ENCODE peak calls at places on chromosomes 12 and 14, in eight cellular contexts. Z, Y, R, V, E, F, Q and J are unnamed samples.

GRCh38 chr12:58657175-58657574 is 263.1 kb downstream of the LRIG3 start:
- DNase-seq in E (no peak), F (no peak), V (no peak), Z (no peak), R (no peak), Q (no peak), Y (no peak), J (no peak)

GRCh38 chr14:75653563-75653962 is 7.1 kb downstream of the ERG28 start:
- DNase-seq in F (no peak), Y (no peak), Z (no peak), Q (no peak), R (no peak), E (no peak), V (no peak), J (no peak)

GRCh38 chr12:129440278-129440677 is 463.5 kb downstream of the TMEM132D start:
- DNase-seq in F (no peak), V (no peak), Q (no peak), Z (no peak), E (no peak), R (no peak), Y (no peak), J (no peak)

GRCh38 chr14:33229269-33229924 is 290.7 kb downstream of the NPAS3 start:
- DNase-seq in Y (no peak), F (peak), V (no peak), R (no peak), Q (no peak), E (no peak), Z (no peak), J (no peak)

GRCh38 chr12:109719123-109720022 is 5.7 kb downstream of the FAM222A start:
- DNase-seq in E (no peak), V (no peak), Z (no peak), Y (no peak), R (no peak), Q (no peak), F (peak), J (no peak)

GRCh38 chr14:55136868-55137785 is 8.1 kb downstream of the LGALS3 start:
- DNase-seq in F (peak), E (no peak), Z (peak), Q (peak), V (peak), R (no peak), Y (peak), J (no peak)

GRCh38 chr14:99609245-99610117 is 5.5 kb upstream of the CCDC85C start:
- DNase-seq in Q (peak), Z (no peak), F (no peak), R (no peak), E (no peak), Y (no peak), V (no peak), J (no peak)

GRCh38 chr12:92696240-92696639 is 6.5 kb upstream of the PLEKHG7 start:
- DNase-seq in V (no peak), F (no peak), R (no peak), Z (no peak), E (no peak), Q (peak), Y (peak), J (no peak)

GRCh38 chr14:93994919-93995682 is 2.0 kb upstream of the CCDC197 start:
- DNase-seq in Z (peak), Y (no peak), V (peak), R (no peak), E (no peak), Q (peak), F (no peak), J (no peak)

GRCh38 chr12:77218278-77218677 is 152.9 kb upstream of the E2F7 start:
- DNase-seq in Y (no peak), F (no peak), Q (no peak), R (no peak), E (no peak), Z (no peak), V (no peak), J (no peak)

GRCh38 chr12:76688627-76689026 is 75.3 kb upstream of the ZDHHC17 start:
- DNase-seq in Q (no peak), F (no peak), E (no peak), V (no peak), Z (no peak), R (no peak), Y (no peak), J (no peak)

GRCh38 chr12:129052373-129052772 is 199.1 kb downstream of the GLT1D1 start:
- DNase-seq in F (no peak), Q (no peak), E (no peak), R (no peak), Z (no peak), V (no peak), Y (no peak), J (no peak)

GRCh38 chr12:93979189-93979588 is 169.2 kb upstream of the PLXNC1 start:
- DNase-seq in Q (peak), Y (peak), R (peak), Z (peak), F (no peak), V (no peak), E (peak), J (peak)

GRCh38 chr12:6821674-6822433 is at the start of gene GPR162:
- DNase-seq in F (peak), Q (peak), V (no peak), E (no peak), Z (peak), R (no peak), Y (no peak), J (peak)

GRCh38 chr14:98633380-98633779 is 638.6 kb downstream of the BCL11B start:
- DNase-seq in R (no peak), Z (no peak), Q (peak), Y (no peak), F (no peak), V (peak), E (no peak), J (peak)

GRCh38 chr12:69621551-69621950 is 10.8 kb upstream of the LRRC10 start:
- DNase-seq in V (no peak), F (no peak), Y (no peak), R (no peak), Q (no peak), Z (no peak), E (no peak), J (no peak)

GRCh38 chr14:74804219-74804825 is 41.2 kb downstream of the YLPM1 start:
- DNase-seq in F (peak), E (no peak), Q (peak), Y (peak), Z (no peak), V (no peak), R (peak), J (no peak)

GRCh38 chr12:57214398-57214781 is 2.2 kb upstream of the NXPH4 start:
- DNase-seq in Z (peak), Q (peak), Y (peak), V (peak), E (no peak), F (peak), R (no peak), J (peak)

GRCh38 chr12:123062682-123063426 is 82.4 kb downstream of the ARL6IP4 start:
- DNase-seq in E (no peak), Z (peak), F (no peak), V (peak), R (peak), Q (no peak), Y (peak), J (no peak)

GRCh38 chr12:25694072-25694471 is 141.0 kb upstream of the LMNTD1 start:
- DNase-seq in V (no peak), F (peak), Y (peak), E (no peak), R (no peak), Z (no peak), Q (no peak), J (no peak)

GRCh38 chr12:42213954-42214426 is 24.1 kb downstream of the YAF2 start:
- DNase-seq in V (no peak), R (no peak), F (no peak), E (no peak), Z (peak), Q (peak), Y (peak), J (peak)

GRCh38 chr12:56781726-56782125 is 18.6 kb downstream of the HSD17B6 start:
- DNase-seq in E (no peak), Y (no peak), V (no peak), Z (no peak), Q (no peak), F (no peak), R (no peak), J (no peak)

GRCh38 chr12:82517808-82518207 is 159.5 kb downstream of the METTL25 start:
- DNase-seq in R (no peak), Y (no peak), Z (no peak), Q (no peak), V (no peak), F (no peak), E (no peak), J (no peak)

GRCh38 chr12:82517027-82517426 is 158.7 kb downstream of the METTL25 start:
- DNase-seq in Y (no peak), Q (no peak), V (no peak), R (peak), E (no peak), F (peak), Z (no peak), J (no peak)

GRCh38 chr12:82522762-82523161 is 163.9 kb upstream of the TMTC2 start:
- DNase-seq in R (no peak), Z (no peak), F (no peak), V (no peak), Q (no peak), E (no peak), Y (no peak), J (no peak)

GRCh38 chr12:82522285-82522684 is 164.0 kb downstream of the METTL25 start:
- DNase-seq in Z (no peak), Q (no peak), F (no peak), V (no peak), Y (no peak), R (no peak), E (no peak), J (no peak)

DNA sequence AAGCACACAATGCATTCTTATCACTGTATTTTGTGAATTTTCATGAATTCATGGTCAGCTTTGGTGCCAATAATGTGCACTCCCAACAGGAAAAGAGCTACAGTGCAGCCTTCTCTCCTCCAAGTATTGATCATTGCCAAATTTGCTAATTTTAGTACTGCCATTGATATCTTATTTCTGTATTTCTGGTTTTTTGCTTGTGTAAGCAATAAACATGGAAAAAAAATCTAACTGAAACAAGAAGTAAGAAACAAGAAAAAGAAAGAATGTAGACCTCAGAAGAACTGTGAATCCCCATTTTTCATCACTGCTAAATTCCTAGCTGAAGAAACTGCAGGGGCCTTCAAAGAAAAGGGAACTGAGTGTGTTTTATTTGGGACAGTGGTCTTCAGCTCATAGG is 161.2 kb downstream of the METTL25 start:
- DNase-seq in E (no peak), Z (no peak), V (no peak), Q (no peak), Y (no peak), R (no peak), F (no peak), J (no peak)
- TF ChIP-seq POLR2AphosphoS5 in E (no peak), Z (no peak), V (no peak), Q (no peak), Y (no peak), R (no peak), F (no peak), J (no peak)

GRCh38 chr12:45216297-45216982 is 545 bp downstream of the ANO6 start:
- DNase-seq in Y (peak), E (no peak), V (no peak), Q (peak), F (peak), R (no peak), Z (peak), J (peak)
- TF ChIP-seq POLR2AphosphoS5 in Y (no peak), E (no peak), V (no peak), Q (no peak), F (no peak), R (no peak), Z (no peak), J (no peak)

DNA sequence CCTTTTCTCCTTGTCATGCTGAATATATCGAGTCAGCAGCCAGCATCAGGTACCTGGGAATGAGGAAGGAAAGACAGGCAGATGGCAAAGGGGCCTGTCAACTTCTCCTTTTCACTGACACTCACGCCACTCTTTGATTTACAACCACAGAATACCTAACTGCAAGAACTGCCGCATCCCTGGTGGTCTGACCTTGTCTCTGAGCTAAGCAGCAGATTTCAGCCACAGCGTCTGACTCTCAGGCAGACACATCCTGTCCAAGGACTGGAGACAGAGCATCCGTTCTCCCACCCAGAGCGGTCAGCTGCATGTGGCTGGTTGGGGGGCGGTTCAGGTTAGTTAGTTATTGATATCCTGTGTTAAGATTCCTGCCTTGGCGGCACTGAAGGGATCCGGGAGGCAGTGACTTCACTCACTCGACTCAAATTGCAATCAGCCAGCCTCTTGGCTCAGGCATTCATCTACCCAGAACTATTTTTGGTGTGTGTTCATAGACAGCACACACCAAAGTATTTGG is 11.2 kb upstream of the MAP1LC3B2 start:
- DNase-seq in E (no peak), Y (no peak), Z (no peak), Q (no peak), F (no peak), R (no peak), V (no peak), J (no peak)
- TF ChIP-seq POLR2AphosphoS5 in E (no peak), Y (no peak), Z (no peak), Q (no peak), F (no peak), R (no peak), V (no peak), J (no peak)

DNA sequence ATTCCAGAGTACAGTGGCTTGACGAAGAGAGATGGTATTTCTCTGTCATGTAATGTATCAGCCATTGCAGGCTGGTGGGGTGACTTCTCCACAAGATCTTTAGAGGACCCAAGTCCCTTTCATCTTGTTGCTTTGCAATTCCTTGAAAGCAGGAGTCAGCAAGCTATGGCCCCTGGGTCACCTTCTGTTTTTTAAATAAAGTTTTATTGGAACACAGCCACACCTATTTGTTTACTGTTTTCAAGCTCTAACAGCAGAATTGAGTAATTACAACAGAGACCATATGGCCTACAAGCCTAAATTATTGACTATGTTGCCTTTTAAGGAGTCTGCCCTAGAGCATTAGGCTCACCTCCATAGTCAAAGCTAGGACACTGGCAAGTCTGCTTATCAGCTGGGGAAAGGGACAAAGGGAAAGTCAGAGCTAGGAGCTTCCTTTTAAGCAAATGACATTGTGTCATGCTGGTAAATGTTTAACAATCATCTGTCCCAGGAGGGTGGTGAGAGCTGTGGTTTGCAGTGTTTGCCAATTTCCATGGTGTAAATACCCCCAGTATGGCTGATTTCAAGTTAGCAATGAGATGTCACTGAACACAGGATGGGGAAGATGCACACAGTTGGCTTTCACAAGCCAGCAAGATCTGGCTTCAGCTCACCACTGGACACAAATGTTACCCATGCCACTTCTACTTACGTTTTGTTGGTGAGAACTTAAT is 87.7 kb upstream of the PWP1 start:
- DNase-seq in R (no peak), V (no peak), Y (no peak), Z (no peak), E (peak), F (no peak), Q (no peak), J (no peak)
- TF ChIP-seq POLR2AphosphoS5 in R (no peak), V (no peak), Y (no peak), Z (no peak), E (no peak), F (no peak), Q (no peak), J (no peak)

GRCh38 chr14:69651653-69652052 is 40.3 kb downstream of the SUSD6 start:
- DNase-seq in V (no peak), F (no peak), Q (no peak), Z (no peak), Y (no peak), R (no peak), E (no peak), J (no peak)

GRCh38 chr14:69654109-69654508 is 42.7 kb downstream of the SUSD6 start:
- DNase-seq in E (no peak), R (no peak), Y (no peak), V (peak), F (no peak), Z (no peak), Q (peak), J (peak)

GRCh38 chr14:69648480-69649414 is 37.4 kb downstream of the SUSD6 start:
- DNase-seq in F (no peak), R (no peak), Q (no peak), Z (no peak), Y (peak), E (peak), V (no peak), J (no peak)

GRCh38 chr14:69650948-69651369 is 39.6 kb downstream of the SUSD6 start:
- DNase-seq in Q (no peak), F (no peak), R (no peak), Y (peak), Z (no peak), E (no peak), V (peak), J (no peak)

GRCh38 chr14:69652942-69653680 is 41.7 kb downstream of the SUSD6 start:
- DNase-seq in V (no peak), F (no peak), E (no peak), Z (peak), R (no peak), Y (no peak), Q (peak), J (no peak)
- TF ChIP-seq POLR2AphosphoS5 in V (peak), F (no peak), E (no peak), Z (no peak), R (no peak), Y (no peak), Q (no peak), J (no peak)

GRCh38 chr12:53231859-53232640 is at the start of gene RARG:
- DNase-seq in V (peak), E (no peak), Y (no peak), Q (peak), Z (peak), R (no peak), F (peak), J (peak)
- TF ChIP-seq POLR2AphosphoS5 in V (peak), E (no peak), Y (no peak), Q (no peak), Z (peak), R (peak), F (no peak), J (no peak)

GRCh38 chr12:113157218-113157859 is 7.8 kb downstream of the CFAP73 start:
- DNase-seq in Q (no peak), Y (no peak), F (no peak), R (no peak), V (no peak), E (no peak), Z (no peak), J (no peak)
- TF ChIP-seq POLR2AphosphoS5 in Q (no peak), Y (no peak), F (no peak), R (no peak), V (no peak), E (peak), Z (no peak), J (no peak)

GRCh38 chr14:73755434-73756014 is 41.3 kb upstream of the PNMA1 start:
- DNase-seq in E (no peak), F (no peak), R (no peak), Q (peak), V (no peak), Y (peak), Z (peak), J (peak)
- TF ChIP-seq POLR2AphosphoS5 in E (no peak), F (no peak), R (no peak), Q (peak), V (no peak), Y (no peak), Z (no peak), J (peak)

GRCh38 chr14:29220077-29220476 is 453.5 kb downstream of the FOXG1 start:
- DNase-seq in E (no peak), R (no peak), Z (no peak), Y (no peak), Q (no peak), V (no peak), F (no peak), J (no peak)
- TF ChIP-seq POLR2AphosphoS5 in E (no peak), R (no peak), Z (no peak), Y (no peak), Q (no peak), V (no peak), F (no peak), J (no peak)